ENCODE peak calls at places on chromosomes 11 and 22, in four cellular contexts. E is fibroblast of pulmonary artery, Z is GM06990, X is PC-9. G is an unnamed sample.

GRCh38 chr22:28917747-28918543 is 34.6 kb downstream of the ZNRF3 start:
- DNase-seq in Z (no peak), E (peak), X (no peak), G (no peak)

GRCh38 chr11:12087075-12087775 is 23.2 kb upstream of the MICAL2 start:
- DNase-seq in X (peak), Z (no peak), E (peak), G (peak)

GRCh38 chr11:68680541-68681231 is 3.7 kb upstream of the GAL start:
- DNase-seq in Z (no peak), X (no peak), E (no peak), G (no peak)

GRCh38 chr22:24826710-24827285 is 20.8 kb downstream of the SGSM1 start:
- DNase-seq in Z (no peak), E (no peak), X (no peak), G (no peak)

GRCh38 chr11:120125005-120125404 is 12.9 kb downstream of the TRIM29 start:
- DNase-seq in E (no peak), X (peak), Z (no peak), G (peak)

GRCh38 chr11:60371854-60372253 is 6.5 kb upstream of the MS4A7 start:
- DNase-seq in E (no peak), Z (no peak), X (no peak), G (no peak)

GRCh38 chr22:29083576-29084566 is 11.0 kb downstream of the KREMEN1 start:
- DNase-seq in X (no peak), E (no peak), Z (no peak), G (no peak)

GRCh38 chr11:6660712-6661111 is 5.1 kb upstream of the DCHS1 start:
- DNase-seq in E (no peak), X (no peak), Z (no peak), G (no peak)

GRCh38 chr22:22791438-22792181 is 96.0 kb upstream of the IGLL5 start:
- DNase-seq in Z (no peak), E (no peak), X (no peak), G (no peak)

G was measured in LoVo.